ENCODE peak calls at places on chromosomes 4 and X, in four cellular contexts. L is neural crest cell, Y is IMR-90, B is mammary epithelial cell. R is an unnamed sample.

GRCh38 chr4:159144112-159144694 is 41.3 kb downstream of the RAPGEF2 start:
- DNase-seq in L (no peak), Y (no peak), B (no peak), R (no peak)

GRCh38 chr4:39970559-39971270 is 7.0 kb downstream of the PDS5A start:
- DNase-seq in L (no peak), B (no peak), Y (no peak), R (no peak)

GRCh38 chrX:74450803-74451449 is 29.6 kb downstream of the SLC16A2 start:
- DNase-seq in Y (peak; percentile 94), L (no peak), B (peak; percentile 90), R (no peak)

GRCh38 chr4:186749611-186750281 is 26.1 kb upstream of the FAT1 start:
- DNase-seq in Y (no peak), B (no peak), L (no peak), R (no peak)

GRCh38 chrX:98350940-98351339 is 1467.2 kb downstream of the RPA4 start:
- DNase-seq in Y (no peak), B (no peak), L (no peak), R (no peak)

GRCh38 chr4:115201042-115201330 is 87.6 kb upstream of the NDST4 start:
- DNase-seq in L (no peak), B (no peak), Y (no peak), R (no peak)

GRCh38 chrX:24561121-24561520 is 86.0 kb downstream of the PCYT1B start:
- DNase-seq in B (no peak), L (no peak), Y (peak; percentile 11), R (no peak)

GRCh38 chrX:154114652-154115051 is 17.1 kb upstream of the MECP2 start:
- DNase-seq in B (no peak), L (no peak), Y (no peak), R (no peak)

GRCh38 chr4:127586922-127587571 is 45.7 kb upstream of the INTU start:
- DNase-seq in Y (peak; percentile 39), B (peak; percentile 45), L (no peak), R (no peak)

GRCh38 chrX:95063554-95063953 is 1389.5 kb downstream of the FAM133A start:
- DNase-seq in L (no peak), Y (peak; percentile 11), B (peak; percentile 17), R (no peak)

GRCh38 chrX:68851082-68851481 is 22.3 kb downstream of the EFNB1 start:
- DNase-seq in L (no peak), Y (no peak), B (no peak), R (no peak)

GRCh38 chrX:106608016-106608415 is 3.8 kb upstream of the RADX start:
- DNase-seq in Y (no peak), L (no peak), B (peak; percentile 9), R (no peak)

GRCh38 chr4:158197194-158197593 is 13.1 kb upstream of the TMEM144 start:
- DNase-seq in B (no peak), Y (no peak), L (no peak), R (no peak)

GRCh38 chr4:26238782-26239647 is 81.8 kb upstream of the RBPJ start:
- DNase-seq in Y (peak; percentile 75), B (no peak), L (peak; percentile 8), R (no peak)

GRCh38 chr4:26237916-26238315 is 82.9 kb upstream of the RBPJ start:
- DNase-seq in L (no peak), B (no peak), Y (no peak), R (no peak)

GRCh38 chr4:26238426-26238781 is 82.4 kb upstream of the RBPJ start:
- DNase-seq in Y (no peak), L (no peak), B (no peak), R (no peak)

GRCh38 chr4:26233350-26233749 is 87.5 kb upstream of the RBPJ start:
- DNase-seq in L (no peak), Y (no peak), B (no peak), R (no peak)

DNA sequence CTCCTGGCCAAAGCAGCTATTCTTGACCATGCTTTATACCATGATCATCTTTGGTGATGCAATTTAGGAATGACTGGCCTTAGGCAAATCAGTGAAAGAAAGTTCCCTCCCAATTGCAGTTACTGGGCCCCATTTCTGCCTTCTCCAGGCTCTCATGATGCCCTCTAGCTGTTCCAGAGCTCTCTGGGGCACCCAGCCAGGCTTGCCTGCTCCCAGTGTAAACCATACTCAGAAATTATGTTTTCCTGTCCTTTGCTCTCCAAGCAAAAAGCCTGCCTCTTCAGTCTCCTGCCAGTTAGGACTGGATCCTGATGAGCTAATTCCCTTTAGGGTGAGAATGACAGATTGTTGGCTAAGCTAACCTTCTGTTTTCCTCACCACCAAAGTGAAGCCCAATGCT is 85.3 kb upstream of the RBPJ start:
- DNase-seq in B (peak; percentile 49), L (no peak), Y (peak; percentile 75), R (no peak)
- TF ChIP-seq CTCF in B (peak; percentile 32), L (no peak), Y (no peak), R (no peak)

DNA sequence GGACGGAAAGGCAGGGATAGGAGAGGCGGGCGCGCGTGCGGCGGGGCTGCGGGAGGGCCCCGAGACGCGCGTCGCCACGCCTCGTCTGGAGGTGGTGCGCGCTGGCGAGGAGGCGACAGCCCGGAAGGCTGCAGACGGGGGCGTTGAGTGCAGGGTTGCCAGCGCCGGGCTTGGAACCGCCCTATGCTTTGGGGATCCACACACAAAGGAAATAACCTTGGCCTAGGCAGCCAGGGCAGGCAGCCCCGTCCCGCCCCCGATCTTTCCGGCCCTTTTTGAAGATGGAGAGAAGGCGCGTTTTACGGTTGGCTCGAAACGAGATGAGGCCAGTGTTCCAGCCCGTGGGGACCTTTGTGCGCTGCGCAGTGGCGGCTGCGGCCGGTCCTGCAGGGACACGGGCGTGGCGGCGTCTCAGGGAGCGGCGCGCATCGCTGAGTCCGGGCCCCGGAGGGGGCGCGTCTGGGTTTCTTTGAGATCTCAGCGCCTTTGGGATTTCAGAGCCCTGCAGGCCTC is 50.8 kb upstream of the TRIM2 start:
- DNase-seq in L (peak; percentile 62), B (peak; percentile 51), Y (peak; percentile 7), R (peak; percentile 41)
- TF ChIP-seq CTCF in L (peak; percentile 32), B (no peak), Y (no peak), R (no peak)

GRCh38 chr4:15005474-15006115 is 3.3 kb downstream of the CPEB2 start:
- DNase-seq in Y (no peak), L (no peak), B (peak; percentile 6), R (no peak)

GRCh38 chr4:15007201-15007600 is 4.9 kb downstream of the CPEB2 start:
- DNase-seq in L (no peak), B (no peak), Y (no peak), R (no peak)

GRCh38 chr4:15004701-15005301 is 2.5 kb downstream of the CPEB2 start:
- DNase-seq in L (peak; percentile 25), B (peak; percentile 80), Y (peak; percentile 54), R (peak; percentile 38)

GRCh38 chr4:15003891-15004700 is 1.8 kb downstream of the CPEB2 start:
- DNase-seq in L (peak; percentile 38), Y (no peak), B (peak; percentile 32), R (peak; percentile 36)

DNA sequence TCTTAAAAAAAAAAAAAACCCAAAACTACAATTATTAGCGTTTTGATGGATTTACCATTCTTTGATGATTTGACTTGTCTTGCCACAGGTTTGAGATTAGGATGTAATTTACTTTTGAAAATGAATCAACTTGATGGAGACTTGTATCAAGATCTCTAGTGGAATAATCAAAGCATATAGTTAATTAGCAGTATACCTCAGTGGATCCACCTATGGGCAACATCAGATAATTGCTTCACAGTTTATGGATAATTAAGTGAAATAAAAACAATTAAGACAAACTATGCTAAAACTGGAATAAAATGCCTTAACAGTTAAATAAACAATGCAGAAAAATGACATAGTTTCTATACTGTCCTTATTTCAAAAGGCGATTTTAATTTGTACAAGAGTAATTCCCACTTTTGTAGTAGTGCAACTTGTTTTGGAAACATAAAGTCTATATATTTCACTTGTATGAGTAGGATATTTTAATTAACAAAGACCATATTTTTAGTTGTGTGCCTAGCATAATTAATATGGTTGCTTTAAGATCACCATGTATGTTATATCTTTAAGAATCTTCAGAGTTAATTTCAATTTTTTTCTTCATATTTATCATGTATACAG is 4.2 kb downstream of the CPEB2 start:
- DNase-seq in B (peak; percentile 20), L (no peak), Y (peak; percentile 18), R (no peak)
- TF ChIP-seq CTCF in B (peak; percentile 52), L (peak; percentile 52), Y (peak; percentile 42), R (peak; percentile 15)

GRCh38 chr4:5992171-5993062 is 25.8 kb downstream of the C4orf50 start:
- DNase-seq in L (no peak), B (no peak), Y (no peak), R (no peak)
- TF ChIP-seq CTCF in L (no peak), B (no peak), Y (no peak), R (no peak)

R was measured in progenitor cell of endocrine pancreas.